ENCODE peak calls at places on chromosomes 5 and 9, in four cellular contexts. E, G, O and W are unnamed samples.

GRCh38 chr5:99063737-99064136 is 134.9 kb upstream of the CHD1 start:
- DNase-seq in E (no peak), G (no peak), O (no peak), W (no peak)

GRCh38 chr5:177980776-177981175 is 15.3 kb downstream of the PROP1 start:
- DNase-seq in E (no peak), G (no peak), O (no peak), W (no peak)

GRCh38 chr9:130305381-130305780 is 39.8 kb downstream of the HMCN2 start:
- DNase-seq in E (no peak), G (no peak), O (no peak), W (no peak)

GRCh38 chr9:38619556-38620447 is 594 bp downstream of the ANKRD18A start:
- DNase-seq in E (no peak), G (no peak), O (no peak), W (no peak)

GRCh38 chr9:2209400-2209799 is 194.3 kb downstream of the SMARCA2 start:
- DNase-seq in E (no peak), G (no peak), O (no peak), W (no peak)

GRCh38 chr5:154849791-154850201 is 607 bp downstream of the FAXDC2 start:
- DNase-seq in E (no peak), G (no peak), O (no peak), W (no peak)

GRCh38 chr5:141657937-141658545 is 6.8 kb upstream of the FCHSD1 start:
- DNase-seq in E (no peak), G (no peak), O (no peak), W (no peak)

GRCh38 chr9:37531699-37532098 is 44.5 kb downstream of the FBXO10 start:
- DNase-seq in E (no peak), G (no peak), O (no peak), W (no peak)

GRCh38 chr5:157266286-157267007 is 524 bp downstream of the CYFIP2 start:
- DNase-seq in E (no peak), G (peak; percentile 46), O (no peak), W (peak; percentile 51)

GRCh38 chr5:111282798-111283197 is 58.6 kb downstream of the CAMK4 start:
- DNase-seq in E (no peak), G (no peak), O (no peak), W (no peak)

GRCh38 chr9:130846487-130847305 is 11.6 kb downstream of the ABL1 start:
- DNase-seq in E (no peak), G (no peak), O (peak; percentile 47), W (no peak)